ENCODE peak calls at places on chromosomes 13 and 19, in six cellular contexts. One of them, this sample, is unnamed.
A peak's percentile ranks its signal among the peaks of the same experiment; 100 is the strongest.

GRCh38 chr19:14561832-14562351 is 10.0 kb downstream of the NDUFB7 start:
- DNase-seq in PC-9: peak; percentile 21
- DNase-seq in breast epithelium: no peak
- DNase-seq in CD4-positive, CD25-positive, alpha-beta regulatory T cell: no peak
- DNase-seq in aorta: peak; percentile 84
- DNase-seq in psoas muscle: peak; percentile 92
- DNase-seq in this sample: peak; percentile 70

GRCh38 chr13:96475103-96475502 is 385.2 kb downstream of the HS6ST3 start:
- DNase-seq in aorta: no peak
- DNase-seq in PC-9: no peak
- DNase-seq in breast epithelium: no peak
- DNase-seq in CD4-positive, CD25-positive, alpha-beta regulatory T cell: no peak
- DNase-seq in psoas muscle: no peak
- DNase-seq in this sample: no peak

GRCh38 chr13:22081430-22081829 is 410.6 kb downstream of the FGF9 start:
- DNase-seq in aorta: no peak
- DNase-seq in breast epithelium: no peak
- DNase-seq in psoas muscle: no peak
- DNase-seq in PC-9: no peak
- DNase-seq in CD4-positive, CD25-positive, alpha-beta regulatory T cell: no peak
- DNase-seq in this sample: no peak

GRCh38 chr19:58317481-58318072 is 9.2 kb upstream of the ZSCAN22 start:
- DNase-seq in psoas muscle: no peak
- DNase-seq in breast epithelium: no peak
- DNase-seq in CD4-positive, CD25-positive, alpha-beta regulatory T cell: peak; percentile 34
- DNase-seq in aorta: no peak
- DNase-seq in PC-9: no peak
- DNase-seq in this sample: no peak

GRCh38 chr19:19259741-19260140 is 13.4 kb downstream of the TM6SF2 start:
- DNase-seq in aorta: no peak
- DNase-seq in psoas muscle: no peak
- DNase-seq in breast epithelium: no peak
- DNase-seq in PC-9: no peak
- DNase-seq in CD4-positive, CD25-positive, alpha-beta regulatory T cell: no peak
- DNase-seq in this sample: no peak

GRCh38 chr19:45164577-45165335 is 4.0 kb upstream of the NKPD1 start:
- DNase-seq in CD4-positive, CD25-positive, alpha-beta regulatory T cell: peak; percentile 61
- DNase-seq in aorta: no peak
- DNase-seq in PC-9: peak; percentile 82
- DNase-seq in breast epithelium: peak; percentile 80
- DNase-seq in psoas muscle: no peak
- DNase-seq in this sample: no peak

GRCh38 chr19:21141787-21142464 is at the start of gene ZNF431:
- DNase-seq in PC-9: peak; percentile 89
- DNase-seq in breast epithelium: peak; percentile 94
- DNase-seq in psoas muscle: peak; percentile 95
- DNase-seq in CD4-positive, CD25-positive, alpha-beta regulatory T cell: peak; percentile 97
- DNase-seq in aorta: peak; percentile 96
- DNase-seq in this sample: peak; percentile 96

GRCh38 chr19:33436360-33437345 is 63.1 kb downstream of the CEBPG start:
- DNase-seq in CD4-positive, CD25-positive, alpha-beta regulatory T cell: no peak
- DNase-seq in psoas muscle: peak; percentile 39
- DNase-seq in breast epithelium: peak; percentile 33
- DNase-seq in PC-9: no peak
- DNase-seq in aorta: peak; percentile 42
- DNase-seq in this sample: no peak

GRCh38 chr13:110506859-110507566 is 54.5 kb downstream of the RAB20 start:
- DNase-seq in PC-9: peak; percentile 77
- DNase-seq in aorta: peak; percentile 90
- DNase-seq in CD4-positive, CD25-positive, alpha-beta regulatory T cell: no peak
- DNase-seq in breast epithelium: peak; percentile 78
- DNase-seq in psoas muscle: peak; percentile 72
- DNase-seq in this sample: no peak

GRCh38 chr19:45450042-45450380 is 17.8 kb upstream of the FOSB start:
- DNase-seq in psoas muscle: no peak
- DNase-seq in PC-9: no peak
- DNase-seq in aorta: no peak
- DNase-seq in CD4-positive, CD25-positive, alpha-beta regulatory T cell: peak; percentile 56
- DNase-seq in breast epithelium: no peak
- DNase-seq in this sample: no peak

GRCh38 chr19:1674293-1674679 is 21.9 kb upstream of the TCF3 start:
- DNase-seq in PC-9: no peak
- DNase-seq in aorta: no peak
- DNase-seq in psoas muscle: no peak
- DNase-seq in breast epithelium: no peak
- DNase-seq in CD4-positive, CD25-positive, alpha-beta regulatory T cell: no peak
- DNase-seq in this sample: no peak

GRCh38 chr19:1673645-1674292 is 21.4 kb upstream of the TCF3 start:
- DNase-seq in breast epithelium: no peak
- DNase-seq in PC-9: no peak
- DNase-seq in aorta: no peak
- DNase-seq in CD4-positive, CD25-positive, alpha-beta regulatory T cell: no peak
- DNase-seq in psoas muscle: no peak
- DNase-seq in this sample: no peak

GRCh38 chr19:1672769-1673644 is 20.6 kb upstream of the TCF3 start:
- DNase-seq in CD4-positive, CD25-positive, alpha-beta regulatory T cell: no peak
- DNase-seq in PC-9: no peak
- DNase-seq in psoas muscle: no peak
- DNase-seq in aorta: no peak
- DNase-seq in breast epithelium: no peak
- DNase-seq in this sample: no peak

GRCh38 chr19:1672038-1672768 is 19.8 kb upstream of the TCF3 start:
- DNase-seq in psoas muscle: no peak
- DNase-seq in aorta: peak; percentile 86
- DNase-seq in PC-9: peak; percentile 38
- DNase-seq in CD4-positive, CD25-positive, alpha-beta regulatory T cell: peak; percentile 55
- DNase-seq in breast epithelium: no peak
- DNase-seq in this sample: no peak

DNA sequence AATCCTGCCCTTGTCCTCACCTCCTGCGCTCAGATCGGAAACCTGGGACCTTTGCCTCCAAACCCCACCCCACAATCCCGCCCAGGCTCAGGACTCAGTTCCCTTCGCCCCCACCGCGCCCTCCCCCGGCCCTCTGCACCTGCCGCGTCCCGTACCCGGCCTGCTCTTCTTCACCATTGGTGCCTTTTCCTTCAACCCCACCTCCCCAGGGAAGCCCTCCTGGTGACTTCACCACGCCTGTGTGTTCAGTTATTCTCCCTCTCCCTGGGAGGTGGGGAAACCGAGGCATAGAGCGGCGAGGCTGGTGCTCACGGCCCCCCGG is 19.3 kb upstream of the TCF3 start:
- DNase-seq in aorta: no peak
- DNase-seq in PC-9: no peak
- DNase-seq in CD4-positive, CD25-positive, alpha-beta regulatory T cell: no peak
- DNase-seq in psoas muscle: no peak
- DNase-seq in breast epithelium: no peak
- DNase-seq in this sample: no peak
- H3K4me3 ChIP-seq in aorta: no peak overlapping the region
- H3K4me3 ChIP-seq in PC-9: peak overlapping the region; percentile 52
- H3K4me3 ChIP-seq in CD4-positive, CD25-positive, alpha-beta regulatory T cell: no peak overlapping the region
- H3K4me3 ChIP-seq in psoas muscle: peak overlapping the region; percentile 22
- H3K4me3 ChIP-seq in breast epithelium: peak overlapping the region; percentile 27
- H3K4me3 ChIP-seq in this sample: peak overlapping the region; percentile 8

DNA sequence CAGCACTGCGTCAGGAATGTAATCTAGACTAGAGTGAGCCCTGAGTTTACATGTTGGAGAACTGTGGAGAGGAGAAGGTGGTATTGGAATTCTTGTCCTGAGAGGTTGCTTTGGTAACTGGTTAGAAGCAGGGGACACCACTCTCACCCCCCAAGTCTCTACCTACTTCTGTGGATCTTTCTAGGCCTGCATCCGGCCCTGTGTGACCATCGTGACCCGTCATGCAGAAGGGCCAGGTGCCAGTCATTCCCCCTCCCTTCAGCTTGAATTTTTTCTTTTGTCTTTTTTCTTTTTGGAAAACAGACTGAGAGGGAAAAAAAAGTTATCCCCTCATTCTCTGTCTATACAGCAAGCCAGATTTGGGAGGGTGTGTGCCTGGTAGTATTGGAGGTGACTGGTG is 31.8 kb downstream of the NFIX start:
- DNase-seq in psoas muscle: no peak
- DNase-seq in CD4-positive, CD25-positive, alpha-beta regulatory T cell: no peak
- DNase-seq in aorta: no peak
- DNase-seq in breast epithelium: no peak
- DNase-seq in PC-9: no peak
- DNase-seq in this sample: no peak
- H3K27me3 ChIP-seq in psoas muscle: no peaks in the 10 kb centered on the region
- H3K27me3 ChIP-seq in CD4-positive, CD25-positive, alpha-beta regulatory T cell: peaks cover 7% of the 10 kb centered on the region
- H3K27me3 ChIP-seq in aorta: no peaks in the 10 kb centered on the region
- H3K27me3 ChIP-seq in breast epithelium: no peaks in the 10 kb centered on the region
- H3K27me3 ChIP-seq in PC-9: peaks cover 4% of the 10 kb centered on the region
- H3K27me3 ChIP-seq in this sample: no peaks in the 10 kb centered on the region

DNA sequence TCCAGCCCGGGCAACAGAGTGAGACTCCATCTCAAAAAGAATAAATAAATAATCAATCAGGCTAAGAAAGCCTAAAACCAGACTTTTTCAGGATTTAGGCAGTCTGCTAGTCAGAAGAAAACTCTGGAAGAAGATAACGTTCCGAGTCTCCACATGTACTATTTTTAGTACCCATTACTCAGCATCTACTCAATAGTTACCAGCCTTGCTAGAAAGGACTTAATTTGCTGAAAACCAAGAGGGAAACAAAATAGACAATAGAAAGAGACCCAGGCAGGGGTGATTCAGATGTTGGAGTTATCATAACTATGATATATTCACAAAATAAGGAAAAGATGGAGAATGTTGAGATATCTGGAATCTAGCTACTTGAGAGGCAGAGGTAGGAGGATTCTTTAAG is 3.6 kb upstream of the LIN7B start:
- DNase-seq in aorta: no peak
- DNase-seq in breast epithelium: no peak
- DNase-seq in psoas muscle: no peak
- DNase-seq in PC-9: no peak
- DNase-seq in CD4-positive, CD25-positive, alpha-beta regulatory T cell: no peak
- DNase-seq in this sample: no peak
- H3K4me3 ChIP-seq in aorta: no peak overlapping the region
- H3K4me3 ChIP-seq in breast epithelium: no peak overlapping the region
- H3K4me3 ChIP-seq in psoas muscle: no peak overlapping the region
- H3K4me3 ChIP-seq in PC-9: no peak overlapping the region
- H3K4me3 ChIP-seq in CD4-positive, CD25-positive, alpha-beta regulatory T cell: no peak overlapping the region
- H3K4me3 ChIP-seq in this sample: no peak overlapping the region

GRCh38 chr13:44307255-44307654 is 66.4 kb upstream of the SERP2 start:
- DNase-seq in breast epithelium: no peak
- DNase-seq in PC-9: no peak
- DNase-seq in aorta: no peak
- DNase-seq in CD4-positive, CD25-positive, alpha-beta regulatory T cell: no peak
- DNase-seq in psoas muscle: no peak
- DNase-seq in this sample: no peak
- H3K27me3 ChIP-seq in breast epithelium: no peaks in the 10 kb centered on the region
- H3K27me3 ChIP-seq in PC-9: no peaks in the 10 kb centered on the region
- H3K27me3 ChIP-seq in aorta: no peaks in the 10 kb centered on the region
- H3K27me3 ChIP-seq in CD4-positive, CD25-positive, alpha-beta regulatory T cell: peaks cover 5% of the 10 kb centered on the region
- H3K27me3 ChIP-seq in psoas muscle: no peaks in the 10 kb centered on the region
- H3K27me3 ChIP-seq in this sample: no peaks in the 10 kb centered on the region

GRCh38 chr19:13118424-13119193 is 545 bp downstream of the NACC1 start:
- DNase-seq in aorta: peak; percentile 82
- DNase-seq in CD4-positive, CD25-positive, alpha-beta regulatory T cell: peak; percentile 47
- DNase-seq in psoas muscle: peak; percentile 74
- DNase-seq in PC-9: peak; percentile 73
- DNase-seq in breast epithelium: peak; percentile 70
- DNase-seq in this sample: no peak

GRCh38 chr19:13121551-13122274 is 3.6 kb downstream of the NACC1 start:
- DNase-seq in PC-9: no peak
- DNase-seq in aorta: no peak
- DNase-seq in breast epithelium: no peak
- DNase-seq in CD4-positive, CD25-positive, alpha-beta regulatory T cell: no peak
- DNase-seq in psoas muscle: no peak
- DNase-seq in this sample: no peak

GRCh38 chr19:13120817-13121216 is 2.8 kb downstream of the NACC1 start:
- DNase-seq in PC-9: no peak
- DNase-seq in breast epithelium: no peak
- DNase-seq in psoas muscle: no peak
- DNase-seq in CD4-positive, CD25-positive, alpha-beta regulatory T cell: no peak
- DNase-seq in aorta: no peak
- DNase-seq in this sample: no peak

GRCh38 chr19:13117772-13118423 is at the start of gene NACC1:
- DNase-seq in psoas muscle: peak; percentile 95
- DNase-seq in aorta: peak; percentile 95
- DNase-seq in CD4-positive, CD25-positive, alpha-beta regulatory T cell: peak; percentile 89
- DNase-seq in PC-9: peak; percentile 92
- DNase-seq in breast epithelium: peak; percentile 88
- DNase-seq in this sample: peak; percentile 89

GRCh38 chr19:13119654-13120053 is 1.6 kb downstream of the NACC1 start:
- DNase-seq in CD4-positive, CD25-positive, alpha-beta regulatory T cell: no peak
- DNase-seq in breast epithelium: no peak
- DNase-seq in psoas muscle: no peak
- DNase-seq in aorta: no peak
- DNase-seq in PC-9: no peak
- DNase-seq in this sample: no peak
- H3K4me3 ChIP-seq in CD4-positive, CD25-positive, alpha-beta regulatory T cell: peak overlapping the region; percentile 37
- H3K4me3 ChIP-seq in breast epithelium: no peak overlapping the region
- H3K4me3 ChIP-seq in psoas muscle: peak overlapping the region; percentile 92
- H3K4me3 ChIP-seq in aorta: no peak overlapping the region
- H3K4me3 ChIP-seq in PC-9: peak overlapping the region; percentile 99
- H3K4me3 ChIP-seq in this sample: peak overlapping the region; percentile 85

GRCh38 chr13:113791226-113791625 is 32.2 kb downstream of the TMEM255B start:
- DNase-seq in breast epithelium: no peak
- DNase-seq in PC-9: no peak
- DNase-seq in CD4-positive, CD25-positive, alpha-beta regulatory T cell: no peak
- DNase-seq in aorta: peak; percentile 58
- DNase-seq in psoas muscle: no peak
- DNase-seq in this sample: no peak

GRCh38 chr13:113793718-113794085 is 34.7 kb downstream of the TMEM255B start:
- DNase-seq in psoas muscle: peak; percentile 42
- DNase-seq in CD4-positive, CD25-positive, alpha-beta regulatory T cell: no peak
- DNase-seq in PC-9: no peak
- DNase-seq in breast epithelium: peak; percentile 39
- DNase-seq in aorta: peak; percentile 63
- DNase-seq in this sample: no peak

GRCh38 chr13:113792821-113793717 is 34.0 kb downstream of the TMEM255B start:
- DNase-seq in breast epithelium: peak; percentile 41
- DNase-seq in CD4-positive, CD25-positive, alpha-beta regulatory T cell: no peak
- DNase-seq in PC-9: no peak
- DNase-seq in aorta: peak; percentile 59
- DNase-seq in psoas muscle: peak; percentile 32
- DNase-seq in this sample: peak; percentile 18

GRCh38 chr13:113791761-113792160 is 32.7 kb downstream of the TMEM255B start:
- DNase-seq in breast epithelium: no peak
- DNase-seq in aorta: peak; percentile 61
- DNase-seq in CD4-positive, CD25-positive, alpha-beta regulatory T cell: no peak
- DNase-seq in PC-9: no peak
- DNase-seq in psoas muscle: peak; percentile 29
- DNase-seq in this sample: no peak

DNA sequence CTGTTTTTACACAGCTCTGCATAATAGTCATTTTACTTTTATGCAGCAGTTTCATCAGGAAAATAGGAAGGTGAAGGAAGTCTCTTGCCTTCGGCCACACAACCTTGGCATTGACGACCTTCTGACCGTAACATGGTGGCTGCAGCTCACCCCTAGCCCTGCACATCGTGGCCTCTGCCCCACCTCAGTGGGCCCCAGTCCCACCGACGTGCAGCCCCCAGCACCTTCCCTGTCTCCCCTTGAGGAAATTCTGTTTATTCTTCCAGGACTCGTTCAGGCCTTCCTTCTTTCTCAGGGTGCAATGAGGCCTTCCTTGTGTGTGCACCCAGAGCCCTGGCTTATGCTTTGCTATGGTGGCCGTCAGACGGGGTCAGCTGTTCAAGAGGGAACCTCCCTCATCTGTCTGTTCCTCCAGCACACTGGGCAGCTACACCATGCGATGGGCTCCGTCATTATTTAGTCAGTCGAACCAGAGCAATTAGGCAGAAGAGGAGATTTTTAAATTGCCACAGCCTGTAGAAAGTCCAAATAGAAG is 33.3 kb downstream of the TMEM255B start:
- DNase-seq in PC-9: no peak
- DNase-seq in aorta: no peak
- DNase-seq in psoas muscle: peak; percentile 31
- DNase-seq in CD4-positive, CD25-positive, alpha-beta regulatory T cell: no peak
- DNase-seq in breast epithelium: peak; percentile 27
- DNase-seq in this sample: no peak
- H3K27me3 ChIP-seq in PC-9: peaks cover 56% of the 10 kb centered on the region
- H3K27me3 ChIP-seq in aorta: no peaks in the 10 kb centered on the region
- H3K27me3 ChIP-seq in psoas muscle: no peaks in the 10 kb centered on the region
- H3K27me3 ChIP-seq in CD4-positive, CD25-positive, alpha-beta regulatory T cell: no peaks in the 10 kb centered on the region
- H3K27me3 ChIP-seq in breast epithelium: peaks cover 5% of the 10 kb centered on the region
- H3K27me3 ChIP-seq in this sample: no peaks in the 10 kb centered on the region

This sample was measured in dorsolateral prefrontal cortex.